ENCODE peak calls at places on chromosomes 5 and 9, in six cellular contexts. J, X, C, W, T and Q are unnamed samples.
A peak's percentile ranks its signal among the peaks of the same experiment; 100 is the strongest.

GRCh38 chr5:538271-538771 is 14.1 kb upstream of the SLC9A3 start:
- DNase-seq in J (no peak), X (no peak), C (no peak), W (no peak), T (no peak), Q (no peak)

GRCh38 chr9:93673844-93674334 is 97.5 kb downstream of the PHF2 start:
- DNase-seq in J (no peak), X (peak; percentile 4), C (no peak), W (peak; percentile 5), T (no peak), Q (no peak)

GRCh38 chr9:35682520-35682919 is 7.2 kb downstream of the TPM2 start:
- DNase-seq in J (no peak), X (no peak), C (no peak), W (no peak), T (no peak), Q (no peak)

GRCh38 chr5:76625087-76625860 is 2.1 kb upstream of the F2RL2 start:
- DNase-seq in J (no peak), X (no peak), C (no peak), W (no peak), T (no peak), Q (peak; percentile 81)

GRCh38 chr5:149990518-149991376 is 9.7 kb downstream of the TIGD6 start:
- DNase-seq in J (peak; percentile 74), X (peak; percentile 59), C (peak; percentile 56), W (peak; percentile 79), T (peak; percentile 85), Q (peak; percentile 59)

GRCh38 chr5:53059281-53059680 is 50.3 kb downstream of the MOCS2 start:
- DNase-seq in J (peak; percentile 27), X (no peak), C (no peak), W (no peak), T (peak; percentile 63), Q (no peak)

GRCh38 chr9:7936201-7936600 is 136.6 kb upstream of the DMAC1 start:
- DNase-seq in J (no peak), X (no peak), C (no peak), W (no peak), T (no peak), Q (no peak)

GRCh38 chr5:80757290-80757689 is 102.5 kb upstream of the DHFR start:
- DNase-seq in J (no peak), X (no peak), C (no peak), W (no peak), T (no peak), Q (no peak)

GRCh38 chr9:93064392-93065124 is 6.1 kb downstream of the SUSD3 start:
- DNase-seq in J (peak; percentile 38), X (no peak), C (no peak), W (no peak), T (no peak), Q (peak; percentile 99)

GRCh38 chr9:114313186-114313585 is 9.7 kb upstream of the ORM1 start:
- DNase-seq in J (no peak), X (no peak), C (no peak), W (no peak), T (no peak), Q (no peak)

GRCh38 chr5:168446987-168447386 is 39.3 kb upstream of the RARS1 start:
- DNase-seq in J (no peak), X (no peak), C (no peak), W (no peak), T (no peak), Q (no peak)

GRCh38 chr5:10932426-10932825 is 171.4 kb upstream of the DAP start:
- DNase-seq in J (no peak), X (no peak), C (no peak), W (no peak), T (no peak), Q (no peak)

DNA sequence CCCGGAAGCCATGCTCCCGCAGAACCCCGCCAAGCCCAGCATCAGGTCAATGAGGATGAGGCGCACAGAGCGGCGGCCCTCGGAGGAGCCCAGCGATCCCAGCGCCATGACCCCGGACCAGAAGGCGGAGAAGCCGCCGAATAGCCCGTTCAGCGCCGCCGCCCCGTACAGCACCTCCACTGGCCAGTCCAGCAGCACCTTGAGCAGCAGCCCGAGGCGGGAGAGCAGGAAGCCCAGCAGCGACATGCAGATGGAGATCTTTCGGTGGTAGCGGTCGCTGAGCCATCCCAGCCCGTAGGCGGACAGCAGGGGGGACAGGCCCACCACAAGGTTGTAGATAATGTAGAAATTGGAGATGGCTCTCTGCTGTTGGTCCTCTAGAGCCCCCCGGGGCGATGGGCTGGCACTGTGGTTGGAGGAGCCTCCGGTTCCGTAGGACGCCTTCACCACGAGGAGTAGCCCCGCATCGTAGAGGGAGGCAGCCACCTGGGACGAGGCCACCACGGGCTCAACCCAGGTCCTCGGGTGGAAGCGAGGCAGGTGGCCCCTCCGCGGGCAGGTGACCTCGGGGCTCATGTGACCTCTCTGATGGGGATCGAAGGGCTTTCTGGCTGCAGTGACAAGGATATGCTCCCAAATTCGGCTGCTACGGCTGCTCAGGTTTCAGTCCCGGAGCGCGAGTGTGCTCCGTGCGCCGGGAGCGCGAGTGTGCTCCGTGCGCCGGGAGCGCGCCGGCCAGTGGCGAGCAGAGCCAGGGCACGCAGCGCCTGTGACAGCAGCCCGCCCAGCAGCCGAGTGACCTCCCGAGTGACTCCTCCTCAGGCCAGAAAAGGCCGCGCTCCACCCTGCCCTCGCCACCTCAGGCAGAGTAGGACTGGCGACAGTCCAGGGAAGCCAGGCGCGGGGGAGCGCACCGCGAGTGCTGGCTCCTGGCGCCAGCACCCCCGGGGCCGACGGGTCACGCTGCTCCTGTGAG is at the start of gene SLC46A2:
- DNase-seq in J (no peak), X (peak; percentile 24), C (no peak), W (no peak), T (no peak), Q (no peak)
- H3K4me3 ChIP-seq in J (peak within 1 kb of the TSS; percentile 23), X (peak within 1 kb of the TSS; percentile 45), C (peak within 1 kb of the TSS; percentile 50), W (peak within 1 kb of the TSS; percentile 12), T (peak within 1 kb of the TSS; percentile 36), Q (no peak within 1 kb of the TSS)

DNA sequence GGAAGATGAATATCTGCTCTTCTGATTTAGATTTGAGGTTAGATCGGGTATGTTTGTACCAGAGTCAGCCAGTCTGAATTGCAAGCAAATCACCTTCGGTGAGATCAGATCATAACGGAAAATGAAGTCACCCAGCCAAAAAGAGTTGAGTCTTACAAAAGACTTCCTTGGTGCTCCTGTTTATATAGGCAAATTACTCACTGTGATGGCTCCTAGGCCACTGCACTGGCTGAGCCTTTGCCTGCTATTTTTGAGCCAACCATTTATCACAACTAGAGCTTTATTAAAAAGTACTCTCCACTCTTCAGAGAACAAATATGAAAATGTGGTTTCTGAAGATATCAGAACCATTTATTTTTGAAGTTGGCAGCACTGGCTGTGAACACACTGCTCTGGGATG is 277.7 kb upstream of the PCSK5 start:
- DNase-seq in J (no peak), X (no peak), C (no peak), W (no peak), T (no peak), Q (no peak)
- H3K4me3 ChIP-seq in J (no peak overlapping the region), X (no peak overlapping the region), C (no peak overlapping the region), W (no peak overlapping the region), T (no peak overlapping the region), Q (no peak overlapping the region)

DNA sequence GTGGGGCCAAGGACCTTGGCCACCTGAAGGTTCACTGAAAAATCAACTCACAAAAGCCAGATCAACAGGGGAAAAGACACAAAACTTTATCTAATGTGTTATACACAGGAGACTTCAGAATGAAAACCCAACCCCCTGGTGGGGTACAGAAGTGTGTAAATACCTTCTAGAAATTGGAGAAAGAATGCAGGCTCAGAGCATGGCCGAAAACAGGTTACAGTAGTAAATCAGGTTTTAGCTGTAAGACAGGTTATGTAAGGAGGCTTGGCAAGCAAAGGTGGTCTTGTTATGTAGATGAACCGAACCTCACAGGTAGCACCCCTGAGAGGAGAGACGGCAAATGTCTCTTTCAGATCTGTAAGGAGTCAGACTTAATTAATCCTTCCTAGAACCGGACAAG is 10.0 kb downstream of the CEMIP2 start:
- DNase-seq in J (no peak), X (no peak), C (no peak), W (no peak), T (no peak), Q (no peak)
- H3K4me3 ChIP-seq in J (no peak overlapping the region), X (no peak overlapping the region), C (no peak overlapping the region), W (peak overlapping the region; percentile 16), T (no peak overlapping the region), Q (no peak overlapping the region)

GRCh38 chr9:127767909-127768331 is 10.5 kb downstream of the SH2D3C start:
- DNase-seq in J (no peak), X (peak; percentile 64), C (no peak), W (no peak), T (no peak), Q (no peak)
- H3K4me3 ChIP-seq in J (no peak overlapping the region), X (peak overlapping the region; percentile 53), C (no peak overlapping the region), W (no peak overlapping the region), T (no peak overlapping the region), Q (no peak overlapping the region)

DNA sequence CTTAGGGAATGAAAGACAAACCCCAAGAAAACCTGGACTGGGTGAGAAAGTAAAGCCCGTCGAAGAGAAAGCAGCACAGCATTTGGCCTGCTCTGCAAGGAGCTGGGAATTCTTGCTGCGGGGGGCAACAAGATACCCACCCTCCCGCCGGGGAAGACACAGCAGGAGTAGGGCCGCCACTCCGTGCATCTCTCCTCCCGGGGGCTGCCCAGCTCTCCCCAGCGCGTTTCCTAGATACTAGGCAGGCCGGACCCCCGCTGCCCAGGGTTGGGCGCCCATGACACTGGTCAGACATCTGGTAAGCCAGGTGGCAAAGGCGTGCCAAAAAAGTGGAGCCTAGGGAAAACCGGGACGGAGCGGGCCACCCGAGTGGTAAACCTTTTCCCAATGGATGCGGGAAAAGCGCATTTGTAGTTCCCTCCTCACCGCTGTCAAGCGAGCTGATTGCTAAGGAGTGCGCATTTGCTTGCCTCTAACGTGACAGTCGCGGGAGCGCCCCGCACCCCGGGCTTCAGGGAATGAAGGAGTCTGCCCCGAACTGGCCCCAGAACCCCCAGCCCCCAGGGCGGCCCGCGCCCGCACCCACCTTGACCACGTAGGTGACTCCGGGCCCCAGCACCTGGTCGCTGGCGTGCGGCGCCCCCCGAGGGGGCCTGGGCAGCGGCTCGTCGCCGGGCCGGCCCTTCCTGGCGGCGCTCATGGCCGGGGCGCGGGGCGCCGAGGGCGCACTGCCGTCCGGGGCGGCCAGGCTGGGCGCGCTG is 1.0 kb downstream of the SHC3 start:
- DNase-seq in J (no peak), X (no peak), C (no peak), W (peak; percentile 42), T (peak; percentile 39), Q (no peak)
- H3K4me3 ChIP-seq in J (peak overlapping the region; percentile 59), X (peak overlapping the region; percentile 37), C (peak overlapping the region; percentile 69), W (peak overlapping the region; percentile 57), T (peak overlapping the region; percentile 66), Q (no peak overlapping the region)